ENCODE peak calls at places on chromosomes 4 and X, in six cellular contexts. G is spleen, O is sigmoid colon, S is HCT116, M is stomach, T is prostate gland. E is an unnamed sample.
A peak's percentile ranks its signal among the peaks of the same experiment; 100 is the strongest.

GRCh38 chr4:87030606-87031441 is 96.0 kb downstream of the AFF1 start:
- DNase-seq in G (no peak), S (no peak), M (no peak), O (no peak), T (no peak), E (no peak)

GRCh38 chrX:22150371-22150770 is 118.2 kb downstream of the PHEX start:
- DNase-seq in S (no peak), M (no peak), G (no peak), T (no peak), O (no peak), E (no peak)

GRCh38 chr4:11074581-11075241 is 354.0 kb downstream of the HS3ST1 start:
- DNase-seq in G (no peak), O (no peak), T (no peak), S (no peak), M (peak; percentile 32), E (no peak)

GRCh38 chrX:108134724-108135123 is 43.1 kb downstream of the ATG4A start:
- DNase-seq in S (no peak), M (no peak), T (no peak), O (no peak), G (no peak), E (no peak)

GRCh38 chr4:68498413-68499007 is 51.2 kb downstream of the TMPRSS11E start:
- DNase-seq in T (peak; percentile 44), O (no peak), M (peak; percentile 70), G (peak; percentile 53), S (peak; percentile 53), E (no peak)

GRCh38 chrX:349196-349595 is 30.6 kb upstream of the GTPBP6 start:
- DNase-seq in S (no peak), G (peak; percentile 64), M (no peak), O (peak; percentile 47), T (no peak), E (no peak)

GRCh38 chr4:886244-886643 is 45.9 kb downstream of the GAK start:
- DNase-seq in S (no peak), M (no peak), O (no peak), T (no peak), G (no peak), E (no peak)

GRCh38 chrX:30589146-30589888 is 11.8 kb upstream of the TASL start:
- DNase-seq in O (no peak), T (no peak), S (no peak), M (no peak), G (no peak), E (no peak)

GRCh38 chrX:18973527-18974192 is 10.3 kb downstream of the PHKA2 start:
- DNase-seq in M (no peak), G (no peak), T (no peak), S (no peak), O (no peak), E (no peak)

GRCh38 chrX:19846995-19847790 is 40.2 kb downstream of the SH3KBP1 start:
- DNase-seq in S (no peak), M (no peak), O (no peak), G (no peak), T (no peak), E (no peak)

GRCh38 chr4:8549352-8549931 is 30.8 kb upstream of the GPR78 start:
- DNase-seq in S (no peak), G (peak; percentile 48), M (no peak), O (no peak), T (no peak), E (no peak)

GRCh38 chrX:136047001-136047642 is 61.9 kb downstream of the SLC9A6 start:
- DNase-seq in T (peak; percentile 30), S (no peak), M (no peak), G (no peak), O (no peak), E (no peak)

GRCh38 chr4:165651901-165652300 is 221.1 kb upstream of the TLL1 start:
- DNase-seq in M (no peak), G (no peak), O (no peak), T (no peak), S (no peak), E (no peak)

GRCh38 chr4:108900018-108900417 is 137.2 kb upstream of the ETNPPL start:
- DNase-seq in O (no peak), G (no peak), T (no peak), M (no peak), S (no peak), E (no peak)

GRCh38 chrX:115226929-115227328 is 7.0 kb downstream of the LRCH2 start:
- DNase-seq in O (no peak), M (no peak), S (peak; percentile 34), T (no peak), G (no peak), E (no peak)

GRCh38 chr4:122117743-122118142 is 34.4 kb upstream of the BLTP1 start:
- DNase-seq in G (no peak), S (no peak), O (no peak), M (no peak), T (no peak), E (no peak)

GRCh38 chr4:77126844-77127614 is 30.0 kb upstream of the CCNG2 start:
- DNase-seq in S (no peak), O (no peak), T (no peak), G (no peak), M (no peak), E (no peak)

GRCh38 chr4:114384629-114385028 is 214.0 kb upstream of the UGT8 start:
- DNase-seq in M (no peak), S (peak; percentile 53), T (no peak), G (no peak), O (no peak), E (no peak)

GRCh38 chr4:147019061-147019460 is 73.4 kb upstream of the TTC29 start:
- DNase-seq in M (peak; percentile 70), O (peak; percentile 71), S (peak; percentile 36), T (peak; percentile 43), G (peak; percentile 78), E (no peak)

GRCh38 chr4:73442275-73442674 is 6.3 kb downstream of the AFP start:
- DNase-seq in T (no peak), S (no peak), M (no peak), G (no peak), O (no peak), E (no peak)

GRCh38 chr4:159282944-159283343 is 180.1 kb downstream of the RAPGEF2 start:
- DNase-seq in G (no peak), T (no peak), S (no peak), M (no peak), O (no peak), E (no peak)

GRCh38 chrX:36974896-36975295 is 33.3 kb upstream of the FAM47C start:
- DNase-seq in S (no peak), M (no peak), O (no peak), G (no peak), T (no peak), E (no peak)

GRCh38 chr4:17072483-17072882 is 174.0 kb upstream of the LDB2 start:
- DNase-seq in T (no peak), G (no peak), M (no peak), S (no peak), O (no peak), E (no peak)

GRCh38 chrX:57156397-57157049 is 19.3 kb upstream of the SPIN2A start:
- DNase-seq in G (no peak), O (no peak), S (peak; percentile 13), M (peak; percentile 37), T (no peak), E (no peak)

GRCh38 chr4:8304827-8305695 is 35.5 kb downstream of the HTRA3 start:
- DNase-seq in O (peak; percentile 27), M (no peak), T (no peak), G (peak; percentile 23), S (no peak), E (no peak)

GRCh38 chr4:81905966-81906365 is 434.3 kb upstream of the RASGEF1B start:
- DNase-seq in G (no peak), S (no peak), T (no peak), O (no peak), M (no peak), E (no peak)

GRCh38 chr4:152162331-152162697 is 373.6 kb downstream of the FBXW7 start:
- DNase-seq in T (no peak), O (no peak), S (no peak), M (no peak), G (no peak), E (no peak)

GRCh38 chr4:139214039-139214534 is 37.1 kb upstream of the ELF2 start:
- DNase-seq in G (no peak), M (peak; percentile 31), O (no peak), S (no peak), T (peak; percentile 41), E (peak; percentile 48)

GRCh38 chr4:38692421-38692820 is 28.4 kb downstream of the KLF3 start:
- DNase-seq in G (no peak), O (no peak), M (no peak), S (no peak), T (no peak), E (no peak)
- TF ChIP-seq POLR2AphosphoS5 in G (no peak), O (no peak), M (no peak), S (no peak), T (no peak), E (no peak)

GRCh38 chr4:150401083-150401687 is 180.8 kb upstream of the MAB21L2 start:
- DNase-seq in T (no peak), G (no peak), S (no peak), O (no peak), M (no peak), E (no peak)

GRCh38 chr4:150402968-150403367 is 179.0 kb upstream of the MAB21L2 start:
- DNase-seq in T (no peak), O (peak; percentile 81), G (no peak), M (peak; percentile 89), S (no peak), E (no peak)
- TF ChIP-seq POLR2A in T (no peak), O (no peak), G (no peak), M (no peak), S (no peak), E (no peak)

DNA sequence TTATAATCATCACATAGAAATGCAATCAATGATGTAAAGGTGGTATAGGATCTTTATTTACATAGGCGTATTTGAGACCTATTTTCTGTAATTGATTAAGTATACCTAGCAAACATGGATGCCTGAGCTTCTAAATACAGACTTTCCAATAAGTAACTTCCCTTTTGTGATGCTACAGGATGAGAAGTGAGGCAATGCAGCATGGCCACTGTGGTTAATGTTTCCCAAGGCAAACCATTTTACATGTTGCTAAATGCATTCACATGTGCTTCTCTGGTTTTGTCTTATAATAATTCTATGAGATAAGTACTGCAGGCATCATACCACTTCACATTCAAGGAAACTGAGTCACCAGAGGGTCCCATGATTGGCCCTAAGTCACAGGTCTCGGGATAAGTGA is 35.7 kb upstream of the NKX3-2 start:
- DNase-seq in O (no peak), S (no peak), T (no peak), M (no peak), G (no peak), E (no peak)
- TF ChIP-seq POLR2AphosphoS5 in O (no peak), S (no peak), T (no peak), M (no peak), G (no peak), E (no peak)

DNA sequence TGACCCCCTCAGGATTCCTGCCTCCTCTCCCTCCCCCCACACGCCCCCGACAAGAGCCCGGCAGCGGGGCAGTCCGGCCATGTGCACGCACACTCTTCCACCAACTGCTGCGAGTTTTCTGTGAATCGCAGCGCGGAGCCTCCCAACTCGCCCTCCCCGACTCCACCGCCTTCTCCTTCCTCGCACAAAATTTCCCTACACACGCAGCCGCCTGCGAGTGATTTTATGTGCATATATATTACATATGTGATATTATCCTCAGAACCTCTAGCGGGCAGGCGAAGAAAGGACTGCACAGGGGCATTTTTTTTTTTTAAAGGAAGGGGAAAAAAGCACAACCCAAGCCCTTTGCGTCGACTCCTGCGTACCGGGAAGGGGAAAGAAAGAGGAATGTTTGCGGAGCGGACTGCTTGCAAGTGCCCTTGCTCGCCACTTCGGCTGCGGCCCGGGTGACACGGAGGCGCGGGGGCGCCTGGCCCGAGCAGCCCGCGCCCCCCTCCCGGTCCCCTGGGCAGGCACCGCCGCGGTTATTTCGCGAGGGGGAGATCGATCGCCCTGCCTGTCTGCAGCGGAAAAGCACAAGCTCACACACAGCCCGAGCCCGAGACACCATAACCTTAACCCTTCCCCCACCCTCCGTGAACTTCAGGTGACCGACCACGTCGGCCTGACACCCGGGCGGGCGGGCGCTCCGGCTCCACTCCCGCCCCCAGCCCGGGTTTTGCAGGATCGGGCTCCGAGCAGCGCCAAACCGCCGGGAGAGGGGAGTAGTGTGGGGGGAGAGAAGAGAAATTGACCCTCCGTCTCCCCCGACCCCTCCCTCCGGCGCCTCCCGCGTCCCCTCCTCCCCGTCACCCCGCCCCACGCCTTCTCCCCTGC is 2.2 kb downstream of the ZNF827 start:
- DNase-seq in G (peak; percentile 92), M (peak; percentile 63), O (peak; percentile 85), T (peak; percentile 58), S (no peak), E (peak; percentile 62)
- TF ChIP-seq POLR2A in G (no peak), M (no peak), O (no peak), T (peak; percentile 25), S (no peak), E (peak; percentile 51)